ENCODE peak calls at places on chromosomes 11 and 22, in six cellular contexts. A is transverse colon, S is uterus, C is heart left ventricle, V is body of pancreas, Y is suprapubic skin. L is an unnamed sample.

GRCh38 chr11:9092846-9093778 is 1.7 kb upstream of the SCUBE2 start:
- DNase-seq in A (no peak), S (no peak), C (no peak), V (peak), Y (no peak), L (no peak)

GRCh38 chr11:72227316-72228228 is 3.0 kb downstream of the INPPL1 start:
- DNase-seq in A (no peak), S (no peak), C (no peak), V (no peak), Y (peak), L (no peak)

GRCh38 chr11:102989379-102990047 is 34.0 kb upstream of the MMP13 start:
- DNase-seq in A (no peak), S (no peak), C (no peak), V (no peak), Y (no peak), L (no peak)

GRCh38 chr22:22756109-22756508 is 111.7 kb downstream of the GGTLC2 start:
- DNase-seq in A (no peak), S (no peak), C (no peak), V (no peak), Y (no peak), L (no peak)

GRCh38 chr22:20904008-20904979 is 12.9 kb upstream of the CRKL start:
- DNase-seq in A (no peak), S (peak), C (no peak), V (no peak), Y (no peak), L (peak)

GRCh38 chr11:126282361-126282741 is 542 bp upstream of the TIRAP start:
- DNase-seq in A (peak), S (peak), C (peak), V (peak), Y (no peak), L (peak)

GRCh38 chr11:32003335-32003734 is 87.5 kb upstream of the RCN1 start:
- DNase-seq in A (no peak), S (no peak), C (no peak), V (no peak), Y (no peak), L (no peak)

GRCh38 chr22:31891366-31892079 is 52.8 kb upstream of the YWHAH start:
- DNase-seq in A (no peak), S (no peak), C (no peak), V (no peak), Y (no peak), L (peak)

GRCh38 chr22:37059876-37060449 is 8.4 kb downstream of the KCTD17 start:
- DNase-seq in A (no peak), S (no peak), C (no peak), V (no peak), Y (no peak), L (no peak)

GRCh38 chr11:113773092-113773415 is 438 bp downstream of the ZW10 start:
- DNase-seq in A (peak), S (no peak), C (peak), V (peak), Y (no peak), L (no peak)

GRCh38 chr11:69773626-69774353 is 1.4 kb downstream of the FGF4 start:
- DNase-seq in A (no peak), S (no peak), C (no peak), V (no peak), Y (no peak), L (no peak)

GRCh38 chr11:69771466-69771865 is 3.7 kb downstream of the FGF4 start:
- DNase-seq in A (no peak), S (no peak), C (no peak), V (no peak), Y (no peak), L (no peak)

GRCh38 chr11:69770525-69770924 is 4.6 kb downstream of the FGF4 start:
- DNase-seq in A (no peak), S (no peak), C (no peak), V (no peak), Y (no peak), L (no peak)

GRCh38 chr11:69774354-69775162 is 583 bp downstream of the FGF4 start:
- DNase-seq in A (no peak), S (no peak), C (no peak), V (no peak), Y (no peak), L (no peak)

DNA sequence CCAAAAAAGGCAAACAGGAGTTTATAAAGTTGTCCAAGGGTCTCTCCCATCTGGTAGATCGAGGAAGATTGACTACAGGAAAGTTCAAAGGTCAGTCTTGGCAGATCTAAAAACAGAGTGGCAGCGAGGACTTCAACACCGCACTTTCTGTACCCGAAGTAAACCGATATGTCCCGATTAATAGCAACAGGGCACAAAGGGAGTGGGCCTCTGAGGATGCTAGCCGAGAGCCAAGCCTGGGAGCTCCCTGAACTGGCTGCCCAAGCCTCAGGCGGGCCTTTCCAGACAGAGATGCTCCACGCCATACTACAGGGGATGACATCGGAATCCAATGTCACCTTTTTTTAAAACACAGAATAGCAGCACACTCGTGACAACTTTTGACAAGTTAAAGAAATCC is 2.5 kb downstream of the FGF4 start:
- DNase-seq in A (no peak), S (no peak), C (no peak), V (no peak), Y (no peak), L (no peak)
- TF ChIP-seq CTCF in A (no peak), S (no peak), C (no peak), V (no peak), Y (no peak), L (no peak)

GRCh38 chr11:33721984-33722383 is 14.2 kb downstream of the CD59 start:
- DNase-seq in A (no peak), S (no peak), C (no peak), V (no peak), Y (no peak), L (peak)

GRCh38 chr11:33723238-33723881 is 12.9 kb downstream of the CD59 start:
- DNase-seq in A (no peak), S (no peak), C (peak), V (no peak), Y (no peak), L (no peak)

GRCh38 chr11:33721291-33721840 is 14.9 kb downstream of the CD59 start:
- DNase-seq in A (no peak), S (no peak), C (peak), V (no peak), Y (no peak), L (peak)

GRCh38 chr11:33724644-33725035 is 11.6 kb downstream of the CD59 start:
- DNase-seq in A (no peak), S (no peak), C (no peak), V (no peak), Y (no peak), L (peak)

DNA sequence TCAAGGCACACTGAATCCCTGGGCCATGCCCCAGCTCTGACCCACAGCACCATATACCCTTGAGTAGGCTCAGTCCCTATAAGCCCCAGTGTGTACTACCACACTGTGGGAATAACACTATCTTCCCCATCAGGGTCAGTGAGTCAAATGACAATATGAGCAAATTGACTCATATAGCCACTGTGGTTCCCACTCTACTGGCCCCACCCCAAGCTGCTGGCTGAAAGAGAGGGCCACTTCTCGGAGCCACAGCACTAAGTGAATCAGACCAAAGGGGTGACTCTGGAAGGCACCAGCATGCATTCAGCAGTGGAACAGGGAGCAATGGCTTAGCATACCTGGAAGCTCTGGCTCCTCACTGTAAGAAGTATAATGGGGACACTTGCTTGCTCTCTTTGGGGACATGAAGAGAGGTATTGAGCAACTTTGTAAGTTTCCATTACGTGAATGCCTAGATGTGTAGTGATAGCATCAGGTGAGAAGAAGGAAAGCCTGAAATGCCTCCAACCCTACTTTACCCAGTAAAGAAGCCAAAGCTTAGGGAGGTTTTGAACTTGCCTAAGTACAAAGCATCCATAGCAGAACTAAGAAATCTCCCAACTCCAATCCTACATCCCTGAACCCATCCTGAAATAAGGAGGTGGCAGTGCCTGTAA is 13.5 kb downstream of the CD59 start:
- DNase-seq in A (no peak), S (no peak), C (peak), V (no peak), Y (no peak), L (no peak)
- H3K27ac ChIP-seq in A (peak), S (peak), C (peak), V (peak), Y (peak), L (peak)

GRCh38 chr11:13152264-13152663 is 125.3 kb upstream of the BMAL1 start:
- DNase-seq in A (no peak), S (no peak), C (no peak), V (no peak), Y (no peak), L (no peak)
- TF ChIP-seq POLR2A in A (no peak), S (no peak), C (no peak), V (no peak), Y (no peak), L (no peak)

DNA sequence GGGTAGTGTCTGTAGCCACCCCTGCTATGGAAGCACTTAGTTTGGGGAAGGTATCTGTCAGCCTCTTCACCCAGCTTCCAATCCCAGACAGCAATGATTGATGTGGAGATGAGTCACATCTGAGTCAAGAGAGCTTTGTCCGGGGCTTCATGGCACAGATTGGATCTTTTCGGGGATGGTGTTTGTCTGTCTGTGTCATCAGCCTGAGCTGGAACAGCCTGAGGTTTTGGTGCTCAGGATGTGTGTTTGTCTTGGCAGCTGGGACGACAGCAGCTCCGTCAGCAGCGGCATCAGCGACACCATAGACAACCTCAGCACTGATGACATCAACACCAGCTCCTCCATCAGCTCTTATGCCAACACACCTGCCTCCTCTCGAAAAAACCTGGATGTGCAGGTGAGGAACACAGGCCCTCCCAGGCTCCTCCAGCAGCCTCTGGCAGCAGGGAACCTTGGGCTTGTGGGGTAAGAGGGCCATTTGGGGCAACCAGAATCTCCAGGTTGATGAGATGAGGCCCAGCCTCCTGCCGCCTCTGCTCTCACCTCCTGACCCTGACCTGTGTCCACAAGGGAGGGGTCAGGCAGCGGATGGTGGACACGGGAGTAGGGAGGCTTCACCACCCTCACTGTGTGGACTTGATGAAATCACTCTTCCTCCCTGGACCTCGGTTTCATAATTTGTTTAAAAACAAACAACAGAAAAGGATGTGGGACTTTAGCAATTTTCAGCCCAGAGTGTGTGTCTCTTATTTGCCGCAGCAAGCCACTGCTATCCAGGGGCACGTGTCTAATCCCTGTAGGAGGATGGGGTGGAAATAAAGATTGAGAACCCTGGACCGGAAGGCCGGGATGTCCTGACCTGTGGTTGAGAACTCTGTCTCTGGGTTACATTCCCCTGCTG is 124.3 kb downstream of the DBX1 start:
- DNase-seq in A (no peak), S (peak), C (no peak), V (no peak), Y (no peak), L (no peak)
- TF ChIP-seq CTCF in A (no peak), S (no peak), C (no peak), V (no peak), Y (no peak), L (no peak)

DNA sequence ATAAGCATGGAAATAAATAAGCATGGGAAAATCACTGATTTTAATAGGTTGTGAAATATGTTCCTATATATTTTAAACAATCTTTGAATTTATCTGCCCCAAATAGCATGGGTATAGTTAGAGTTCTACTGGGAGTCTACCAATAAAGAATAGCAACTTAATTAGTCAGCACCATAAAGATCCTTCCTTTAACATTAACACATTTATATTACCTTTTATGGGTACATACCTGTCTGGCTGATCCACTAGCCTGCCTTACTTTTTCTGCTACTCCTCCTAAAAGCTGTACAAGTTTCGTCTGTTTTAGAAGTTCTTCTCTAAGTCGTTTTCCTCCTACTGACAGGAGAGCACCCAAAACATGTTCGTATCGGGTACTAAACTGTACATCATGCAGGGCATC is 39.8 kb upstream of the RPS13 start:
- DNase-seq in A (no peak), S (no peak), C (no peak), V (no peak), Y (no peak), L (no peak)
- H3K27ac ChIP-seq in A (no peak), S (no peak), C (no peak), V (no peak), Y (no peak), L (no peak)

GRCh38 chr22:43183496-43184263 is 3.3 kb downstream of the TTLL12 start:
- DNase-seq in A (no peak), S (no peak), C (no peak), V (no peak), Y (no peak), L (no peak)
- TF ChIP-seq POLR2A in A (no peak), S (no peak), C (no peak), V (no peak), Y (no peak), L (no peak)

GRCh38 chr11:16612234-16612571 is 126.2 kb upstream of the C11orf58 start:
- DNase-seq in A (no peak), S (no peak), C (no peak), V (no peak), Y (no peak), L (no peak)
- TF ChIP-seq CTCF in A (no peak), S (no peak), C (no peak), V (no peak), Y (no peak), L (no peak)